ENCODE peak calls at places on chromosomes 5 and 9, in four cellular contexts. A is GM12878, Z is HepG2, J is H1. T is an unnamed sample. For H3K27me3, the result is how much of the 10 kb centered on the place peaks cover.

GRCh38 chr5:170293273-170293672 is 4.3 kb downstream of the LCP2 start:
- DNase-seq in Z (no peak), A (peak), J (no peak), T (no peak)

GRCh38 chr9:91896513-91897121 is 53.4 kb downstream of the ROR2 start:
- DNase-seq in Z (no peak), A (no peak), J (no peak), T (no peak)

GRCh38 chr9:103816146-103816545 is 278.0 kb upstream of the SMC2 start:
- DNase-seq in Z (no peak), J (no peak), A (no peak), T (no peak)

GRCh38 chr5:102617187-102617856 is 118.5 kb upstream of the SLCO6A1 start:
- DNase-seq in A (no peak), Z (no peak), J (no peak), T (no peak)

GRCh38 chr5:10885026-10885425 is 124.0 kb upstream of the DAP start:
- DNase-seq in J (no peak), A (no peak), Z (no peak), T (no peak)

GRCh38 chr9:27726244-27727141 is 153.2 kb upstream of the C9orf72 start:
- DNase-seq in Z (peak), J (peak), A (peak), T (peak)

GRCh38 chr5:172943283-172943841 is 15.9 kb upstream of the RPL26L1 start:
- DNase-seq in Z (no peak), J (no peak), A (no peak), T (peak)

GRCh38 chr9:12060811-12061210 is 632.4 kb upstream of the TYRP1 start:
- DNase-seq in J (no peak), Z (no peak), A (no peak), T (no peak)

GRCh38 chr5:140054086-140054689 is 11.1 kb upstream of the NRG2 start:
- DNase-seq in J (no peak), A (no peak), Z (no peak), T (no peak)

GRCh38 chr5:69503144-69503488 is 10.5 kb downstream of the OCLN start:
- DNase-seq in J (no peak), A (no peak), Z (no peak), T (no peak)

GRCh38 chr9:84668204-84669007 is 1.1 kb upstream of the NTRK2 start:
- DNase-seq in A (no peak), J (peak), Z (no peak), T (peak)

GRCh38 chr5:89213584-89213983 is 330.6 kb upstream of the MEF2C start:
- DNase-seq in Z (no peak), J (no peak), A (no peak), T (no peak)

GRCh38 chr5:141753971-141754713 is 72.1 kb upstream of the ARAP3 start:
- DNase-seq in J (no peak), A (no peak), Z (no peak), T (no peak)

GRCh38 chr9:137875846-137876245 is 1.7 kb upstream of the CACNA1B start:
- DNase-seq in Z (no peak), A (no peak), J (no peak), T (no peak)

GRCh38 chr5:131163315-131164119 is 1.5 kb downstream of the HINT1 start:
- DNase-seq in A (no peak), J (no peak), Z (peak), T (no peak)

GRCh38 chr5:84379749-84380148 is 4.9 kb downstream of the EDIL3 start:
- DNase-seq in J (no peak), A (no peak), Z (no peak), T (no peak)

GRCh38 chr5:26791433-26791832 is 247.0 kb downstream of the CDH9 start:
- DNase-seq in J (no peak), Z (no peak), A (no peak), T (no peak)

GRCh38 chr5:149274964-149275363 is 3.3 kb downstream of the AFAP1L1 start:
- DNase-seq in J (no peak), Z (no peak), A (no peak), T (no peak)

GRCh38 chr5:135173662-135174290 is 139.7 kb upstream of the PITX1 start:
- DNase-seq in Z (no peak), A (no peak), J (no peak), T (no peak)

GRCh38 chr5:81819556-81820314 is 68.8 kb upstream of the SSBP2 start:
- DNase-seq in Z (no peak), J (no peak), A (no peak), T (no peak)

GRCh38 chr5:14121552-14121951 is 21.6 kb upstream of the TRIO start:
- DNase-seq in Z (no peak), A (no peak), J (no peak), T (no peak)

GRCh38 chr5:174751154-174751990 is 27.0 kb downstream of the MSX2 start:
- DNase-seq in A (no peak), Z (no peak), J (no peak), T (no peak)

GRCh38 chr9:134171316-134172197 is 7.2 kb upstream of the RNU6ATAC start:
- DNase-seq in Z (no peak), A (no peak), J (no peak), T (no peak)

GRCh38 chr5:72746736-72747135 is 69.7 kb upstream of the TNPO1 start:
- DNase-seq in A (no peak), Z (no peak), J (no peak), T (no peak)

GRCh38 chr9:3773661-3774060 is 247.9 kb upstream of the RFX3 start:
- DNase-seq in Z (no peak), A (no peak), J (no peak), T (no peak)

GRCh38 chr9:109579191-109579948 is 81.3 kb upstream of the PTPN3 start:
- DNase-seq in Z (no peak), A (no peak), J (no peak), T (no peak)

GRCh38 chr5:159186319-159186718 is 23.0 kb downstream of the RNF145 start:
- DNase-seq in Z (no peak), J (no peak), A (no peak), T (no peak)

GRCh38 chr5:14199902-14200301 is 56.8 kb downstream of the TRIO start:
- DNase-seq in Z (no peak), A (no peak), J (no peak), T (no peak)

DNA sequence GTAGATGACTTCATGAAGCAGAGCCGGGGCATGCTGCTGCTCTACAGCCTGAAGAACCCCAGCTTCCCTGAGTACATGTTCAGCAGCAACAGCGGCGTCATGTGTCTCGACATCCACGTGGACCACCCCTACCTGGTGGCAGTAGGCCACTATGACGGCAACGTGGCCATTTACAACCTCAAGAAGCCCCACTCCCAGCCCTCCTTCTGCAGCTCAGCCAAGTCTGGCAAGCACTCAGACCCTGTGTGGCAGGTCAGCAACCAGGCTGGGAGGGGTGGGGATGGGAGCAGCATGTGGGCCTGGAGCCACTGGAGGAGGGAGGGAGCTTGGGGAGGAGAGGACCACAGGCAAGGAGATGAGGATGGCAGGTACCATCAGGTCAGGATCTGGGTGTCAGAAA is 16.2 kb downstream of the ENHO start:
- DNase-seq in A (no peak), Z (no peak), J (no peak), T (no peak)
- TF ChIP-seq ZNF274 in A (no peak), Z (no peak), J (no peak), T (no peak)

DNA sequence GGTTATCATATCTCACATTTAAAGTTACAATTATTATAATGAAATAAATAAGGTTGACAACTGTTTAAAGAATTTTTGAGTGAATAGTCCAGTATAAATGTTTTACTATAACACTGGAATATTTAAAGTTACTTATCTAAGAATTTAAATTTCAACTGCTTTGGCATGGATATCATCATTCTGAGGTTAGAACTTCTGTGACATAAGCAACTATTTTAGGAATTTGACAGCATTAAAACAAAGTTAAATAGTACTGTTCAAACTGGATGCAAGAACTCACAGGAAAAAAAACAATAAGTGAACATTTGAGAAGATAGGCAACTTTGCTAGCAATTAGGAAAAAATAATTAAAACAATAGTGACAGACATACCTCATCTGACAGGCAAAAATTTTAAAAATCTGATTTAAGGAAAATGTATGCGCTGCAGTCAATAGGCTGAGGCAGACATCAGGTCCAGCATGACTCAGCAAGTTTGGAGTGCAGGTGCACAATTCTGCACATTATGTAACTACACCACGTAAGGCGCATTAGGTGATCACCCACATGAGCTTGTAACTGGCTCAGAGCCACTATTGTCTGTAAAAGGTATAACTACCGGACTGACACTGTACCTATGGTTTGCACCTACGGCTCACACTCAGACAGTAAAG is 180.6 kb downstream of the PDE4D start:
- DNase-seq in Z (no peak), J (no peak), A (no peak), T (no peak)
- TF ChIP-seq SUZ12 in Z (no peak), J (no peak), A (no peak), T (no peak)

GRCh38 chr9:136516191-136516654 is 29.6 kb downstream of the NOTCH1 start:
- DNase-seq in J (no peak), Z (no peak), A (no peak), T (no peak)

GRCh38 chr9:136512651-136513066 is 29.8 kb upstream of the SEC16A start:
- DNase-seq in A (no peak), J (no peak), Z (no peak), T (no peak)

GRCh38 chr9:136513191-136513590 is 30.4 kb upstream of the SEC16A start:
- DNase-seq in J (no peak), Z (no peak), A (no peak), T (no peak)

GRCh38 chr9:136515276-136515675 is 30.6 kb downstream of the NOTCH1 start:
- DNase-seq in A (no peak), Z (no peak), J (no peak), T (no peak)

DNA sequence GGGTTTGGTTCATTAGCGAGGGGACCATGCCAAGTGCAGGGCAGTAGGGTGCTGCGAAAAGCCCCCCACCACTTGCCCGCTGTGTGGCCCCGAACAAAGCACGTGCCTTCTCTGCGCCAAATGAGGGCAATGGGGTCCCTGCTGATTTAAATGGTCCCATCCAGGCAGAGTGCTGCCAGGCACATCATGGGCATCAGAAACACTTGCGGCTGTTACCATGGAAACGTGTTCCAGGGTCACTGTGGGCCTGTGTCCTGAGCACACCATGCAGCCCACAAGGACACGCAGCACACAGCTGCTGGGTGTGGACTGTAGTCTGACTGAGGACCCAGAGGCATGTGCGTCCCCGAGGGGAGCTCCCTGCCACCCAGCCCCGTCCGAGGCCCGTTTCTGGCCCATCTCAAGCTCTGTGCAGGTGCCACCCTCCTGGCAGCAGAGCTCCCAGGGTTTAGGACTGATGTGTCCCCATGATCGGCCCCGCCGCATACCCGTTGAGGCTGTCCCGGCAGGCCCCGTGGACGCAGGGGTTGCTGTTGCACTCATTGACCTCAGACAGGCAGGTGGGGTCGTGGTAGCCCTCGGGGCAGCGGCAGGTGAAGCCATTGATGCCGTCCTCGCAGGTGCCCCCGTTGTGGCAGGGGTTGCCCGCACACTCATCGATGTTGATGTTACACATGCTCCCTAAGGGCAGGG is 31.3 kb upstream of the SEC16A start:
- DNase-seq in J (no peak), Z (no peak), A (no peak), T (no peak)
- H3K27me3 ChIP-seq in J (under half), Z (under half), A (under half), T (under half)

GRCh38 chr9:97633859-97634485 is 351 bp downstream of the NCBP1 start:
- DNase-seq in A (no peak), J (no peak), Z (peak), T (no peak)

GRCh38 chr9:97635026-97635425 is 1.4 kb downstream of the NCBP1 start:
- DNase-seq in J (no peak), Z (no peak), A (no peak), T (no peak)

GRCh38 chr9:97629136-97629535 is 4.0 kb downstream of the TSTD2 start:
- DNase-seq in A (no peak), J (no peak), Z (no peak), T (no peak)

GRCh38 chr9:97632992-97633858 is at the start of the genes NCBP1 and TSTD2:
- DNase-seq in A (peak), Z (peak), J (peak), T (peak)

DNA sequence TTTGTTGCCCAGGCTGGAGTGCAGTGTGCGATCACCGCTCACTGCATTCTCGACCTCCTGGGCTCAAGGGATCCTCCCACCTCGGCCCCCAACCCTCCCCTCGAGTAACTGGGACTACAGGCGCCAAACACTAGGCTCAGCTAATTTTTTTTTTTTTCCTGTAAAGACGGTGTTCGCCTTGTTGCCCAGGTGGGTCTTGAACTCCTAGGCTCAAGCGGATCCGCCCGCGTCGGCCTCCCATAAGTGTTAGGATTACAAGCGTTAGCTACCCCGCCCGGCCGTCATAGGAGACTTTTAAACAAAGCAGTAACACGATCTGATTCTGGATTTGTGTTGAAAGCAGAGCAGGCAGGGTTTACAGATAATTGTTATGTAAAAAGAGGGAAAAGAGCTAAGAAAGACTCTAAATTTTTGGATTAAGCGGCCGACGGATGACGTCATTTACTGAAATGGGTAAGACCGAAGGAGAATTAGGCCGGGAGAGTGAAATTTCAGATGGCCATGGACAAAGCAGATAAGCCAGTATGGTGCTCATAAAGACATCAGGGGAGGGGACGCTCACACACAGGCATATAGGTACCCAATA is 669 bp downstream of the TSTD2 start:
- DNase-seq in J (peak), Z (no peak), A (no peak), T (peak)
- TF ChIP-seq ZNF274 in J (no peak), Z (no peak), A (no peak), T (no peak)